ENCODE peak calls at places on chromosomes 6 and 20, in five cellular contexts. One of them, this sample, is unnamed.

GRCh38 chr20:57672164-57672563 is 37.7 kb downstream of the PMEPA1 start:
- DNase-seq in fibroblast of pulmonary artery: no peak
- DNase-seq in GOT3: no peak
- DNase-seq in activated T-cell treated with anti-CD3 and anti-CD28 coated beads for 4 hours: no peak
- DNase-seq in activated naive CD8-positive, alpha-beta T cell treated with anti-CD3 and anti-CD28 coated beads for 36 hours: no peak
- DNase-seq in this sample: no peak

GRCh38 chr6:12967686-12968085 is 251.1 kb downstream of the PHACTR1 start:
- DNase-seq in fibroblast of pulmonary artery: peak; percentile 52
- DNase-seq in activated naive CD8-positive, alpha-beta T cell treated with anti-CD3 and anti-CD28 coated beads for 36 hours: no peak
- DNase-seq in activated T-cell treated with anti-CD3 and anti-CD28 coated beads for 4 hours: no peak
- DNase-seq in GOT3: no peak
- DNase-seq in this sample: no peak

GRCh38 chr20:40160151-40160550 is 528.9 kb downstream of the MAFB start:
- DNase-seq in activated T-cell treated with anti-CD3 and anti-CD28 coated beads for 4 hours: no peak
- DNase-seq in fibroblast of pulmonary artery: peak; percentile 65
- DNase-seq in GOT3: no peak
- DNase-seq in activated naive CD8-positive, alpha-beta T cell treated with anti-CD3 and anti-CD28 coated beads for 36 hours: peak; percentile 10
- DNase-seq in this sample: no peak

GRCh38 chr20:38256966-38257365 is 3.6 kb downstream of the KIAA1755 start:
- DNase-seq in activated naive CD8-positive, alpha-beta T cell treated with anti-CD3 and anti-CD28 coated beads for 36 hours: no peak
- DNase-seq in fibroblast of pulmonary artery: no peak
- DNase-seq in activated T-cell treated with anti-CD3 and anti-CD28 coated beads for 4 hours: no peak
- DNase-seq in GOT3: no peak
- DNase-seq in this sample: no peak

GRCh38 chr20:2470051-2470431 is 548 bp downstream of the SNRPB start:
- DNase-seq in GOT3: no peak
- DNase-seq in activated T-cell treated with anti-CD3 and anti-CD28 coated beads for 4 hours: peak; percentile 48
- DNase-seq in fibroblast of pulmonary artery: peak; percentile 49
- DNase-seq in activated naive CD8-positive, alpha-beta T cell treated with anti-CD3 and anti-CD28 coated beads for 36 hours: peak; percentile 61
- DNase-seq in this sample: peak; percentile 86

GRCh38 chr6:139547082-139547776 is 172.8 kb upstream of the CITED2 start:
- DNase-seq in GOT3: no peak
- DNase-seq in activated T-cell treated with anti-CD3 and anti-CD28 coated beads for 4 hours: no peak
- DNase-seq in fibroblast of pulmonary artery: no peak
- DNase-seq in activated naive CD8-positive, alpha-beta T cell treated with anti-CD3 and anti-CD28 coated beads for 36 hours: no peak
- DNase-seq in this sample: no peak

GRCh38 chr6:169801396-169802160 is 50.2 kb downstream of the ERMARD start:
- DNase-seq in fibroblast of pulmonary artery: no peak
- DNase-seq in GOT3: no peak
- DNase-seq in activated T-cell treated with anti-CD3 and anti-CD28 coated beads for 4 hours: no peak
- DNase-seq in activated naive CD8-positive, alpha-beta T cell treated with anti-CD3 and anti-CD28 coated beads for 36 hours: no peak
- DNase-seq in this sample: no peak

GRCh38 chr20:57801046-57801445 is 91.2 kb upstream of the PMEPA1 start:
- DNase-seq in activated T-cell treated with anti-CD3 and anti-CD28 coated beads for 4 hours: no peak
- DNase-seq in fibroblast of pulmonary artery: no peak
- DNase-seq in activated naive CD8-positive, alpha-beta T cell treated with anti-CD3 and anti-CD28 coated beads for 36 hours: no peak
- DNase-seq in GOT3: no peak
- DNase-seq in this sample: no peak

GRCh38 chr6:24864345-24864744 is 65.6 kb upstream of the ARMH2 start:
- DNase-seq in activated naive CD8-positive, alpha-beta T cell treated with anti-CD3 and anti-CD28 coated beads for 36 hours: no peak
- DNase-seq in activated T-cell treated with anti-CD3 and anti-CD28 coated beads for 4 hours: no peak
- DNase-seq in fibroblast of pulmonary artery: peak; percentile 28
- DNase-seq in GOT3: no peak
- DNase-seq in this sample: no peak

GRCh38 chr6:139588076-139588639 is 213.7 kb upstream of the CITED2 start:
- DNase-seq in fibroblast of pulmonary artery: peak; percentile 41
- DNase-seq in GOT3: no peak
- DNase-seq in activated T-cell treated with anti-CD3 and anti-CD28 coated beads for 4 hours: no peak
- DNase-seq in activated naive CD8-positive, alpha-beta T cell treated with anti-CD3 and anti-CD28 coated beads for 36 hours: no peak
- DNase-seq in this sample: peak; percentile 62

GRCh38 chr6:42140051-42140450 is 2.4 kb downstream of the C6orf132 start:
- DNase-seq in activated T-cell treated with anti-CD3 and anti-CD28 coated beads for 4 hours: no peak
- DNase-seq in fibroblast of pulmonary artery: no peak
- DNase-seq in activated naive CD8-positive, alpha-beta T cell treated with anti-CD3 and anti-CD28 coated beads for 36 hours: no peak
- DNase-seq in GOT3: no peak
- DNase-seq in this sample: no peak

GRCh38 chr6:150717419-150717818 is 117.7 kb downstream of the PLEKHG1 start:
- DNase-seq in activated naive CD8-positive, alpha-beta T cell treated with anti-CD3 and anti-CD28 coated beads for 36 hours: no peak
- DNase-seq in fibroblast of pulmonary artery: no peak
- DNase-seq in GOT3: no peak
- DNase-seq in activated T-cell treated with anti-CD3 and anti-CD28 coated beads for 4 hours: no peak
- DNase-seq in this sample: no peak

GRCh38 chr6:1871936-1872335 is 262.2 kb downstream of the FOXC1 start:
- DNase-seq in fibroblast of pulmonary artery: no peak
- DNase-seq in activated T-cell treated with anti-CD3 and anti-CD28 coated beads for 4 hours: no peak
- DNase-seq in GOT3: no peak
- DNase-seq in activated naive CD8-positive, alpha-beta T cell treated with anti-CD3 and anti-CD28 coated beads for 36 hours: no peak
- DNase-seq in this sample: no peak

GRCh38 chr20:64099880-64100565 is 7.3 kb downstream of the NPBWR2 start:
- DNase-seq in activated naive CD8-positive, alpha-beta T cell treated with anti-CD3 and anti-CD28 coated beads for 36 hours: no peak
- DNase-seq in GOT3: no peak
- DNase-seq in activated T-cell treated with anti-CD3 and anti-CD28 coated beads for 4 hours: no peak
- DNase-seq in fibroblast of pulmonary artery: no peak
- DNase-seq in this sample: no peak

GRCh38 chr20:17556842-17557674 is 12.8 kb upstream of the DSTN start:
- DNase-seq in fibroblast of pulmonary artery: peak; percentile 47
- DNase-seq in activated naive CD8-positive, alpha-beta T cell treated with anti-CD3 and anti-CD28 coated beads for 36 hours: no peak
- DNase-seq in activated T-cell treated with anti-CD3 and anti-CD28 coated beads for 4 hours: no peak
- DNase-seq in GOT3: no peak
- DNase-seq in this sample: no peak

GRCh38 chr6:79524065-79524464 is 13.2 kb downstream of the LCA5 start:
- DNase-seq in fibroblast of pulmonary artery: no peak
- DNase-seq in GOT3: no peak
- DNase-seq in activated naive CD8-positive, alpha-beta T cell treated with anti-CD3 and anti-CD28 coated beads for 36 hours: no peak
- DNase-seq in activated T-cell treated with anti-CD3 and anti-CD28 coated beads for 4 hours: no peak
- DNase-seq in this sample: no peak

GRCh38 chr20:47674145-47674544 is 111.1 kb downstream of the SULF2 start:
- DNase-seq in activated T-cell treated with anti-CD3 and anti-CD28 coated beads for 4 hours: no peak
- DNase-seq in GOT3: no peak
- DNase-seq in activated naive CD8-positive, alpha-beta T cell treated with anti-CD3 and anti-CD28 coated beads for 36 hours: no peak
- DNase-seq in fibroblast of pulmonary artery: no peak
- DNase-seq in this sample: no peak

GRCh38 chr20:35702051-35702823 is 3.0 kb downstream of the ROMO1 start:
- DNase-seq in activated T-cell treated with anti-CD3 and anti-CD28 coated beads for 4 hours: no peak
- DNase-seq in activated naive CD8-positive, alpha-beta T cell treated with anti-CD3 and anti-CD28 coated beads for 36 hours: no peak
- DNase-seq in fibroblast of pulmonary artery: no peak
- DNase-seq in GOT3: no peak
- DNase-seq in this sample: no peak

This sample was measured in esophagus muscularis mucosa.